ENCODE peak calls at places on chromosomes 5 and 9, in ten cellular contexts. Q, V, M, K, E, A, B, I, R and D are unnamed samples.
A peak's percentile ranks its signal among the peaks of the same experiment; 100 is the strongest.

GRCh38 chr5:111545031-111545430 is 32.7 kb upstream of the STARD4 start:
- DNase-seq in B (no peak), I (no peak), R (no peak), V (no peak), M (no peak), K (no peak), E (no peak), Q (no peak), A (no peak), D (no peak)

GRCh38 chr9:114108016-114108833 is 9.1 kb upstream of the KIF12 start:
- DNase-seq in K (peak; percentile 90), I (no peak), E (peak; percentile 90), V (peak; percentile 85), Q (peak; percentile 88), R (peak; percentile 87), A (peak; percentile 64), M (peak; percentile 73), B (peak; percentile 83), D (peak; percentile 55)

GRCh38 chr5:8500426-8500825 is 631.5 kb downstream of the MTRR start:
- DNase-seq in B (no peak), R (no peak), A (peak; percentile 11), E (no peak), M (no peak), V (no peak), Q (no peak), I (no peak), K (peak; percentile 76), D (no peak)

GRCh38 chr5:159091596-159091995 is 8.1 kb downstream of the EBF1 start:
- DNase-seq in R (no peak), V (no peak), E (no peak), K (no peak), Q (no peak), I (no peak), B (no peak), A (no peak), M (no peak), D (no peak)

GRCh38 chr5:38329132-38329715 is 70.9 kb downstream of the EGFLAM start:
- DNase-seq in V (peak; percentile 28), M (no peak), K (peak; percentile 43), E (no peak), A (no peak), Q (no peak), R (no peak), I (peak; percentile 5), B (peak; percentile 46), D (no peak)

GRCh38 chr5:139278540-139279274 is 14.8 kb upstream of the MATR3 start:
- DNase-seq in V (no peak), E (no peak), A (no peak), M (no peak), Q (no peak), K (no peak), B (no peak), R (no peak), I (no peak), D (no peak)

GRCh38 chr5:60092671-60093422 is 199.3 kb upstream of the PDE4D start:
- DNase-seq in M (no peak), Q (no peak), I (peak; percentile 81), R (no peak), B (peak; percentile 83), E (no peak), V (peak; percentile 54), A (peak; percentile 61), K (peak; percentile 77), D (peak; percentile 52)

GRCh38 chr5:1931590-1932138 is 48.9 kb upstream of the IRX4 start:
- DNase-seq in I (no peak), R (no peak), A (no peak), K (peak; percentile 10), M (peak; percentile 56), Q (no peak), B (no peak), E (peak; percentile 64), V (no peak), D (no peak)

GRCh38 chr5:120734033-120734432 is 269.9 kb downstream of the PRR16 start:
- DNase-seq in E (no peak), B (no peak), R (no peak), K (peak; percentile 24), V (peak; percentile 32), I (no peak), M (no peak), Q (no peak), A (no peak), D (peak; percentile 6)

DNA sequence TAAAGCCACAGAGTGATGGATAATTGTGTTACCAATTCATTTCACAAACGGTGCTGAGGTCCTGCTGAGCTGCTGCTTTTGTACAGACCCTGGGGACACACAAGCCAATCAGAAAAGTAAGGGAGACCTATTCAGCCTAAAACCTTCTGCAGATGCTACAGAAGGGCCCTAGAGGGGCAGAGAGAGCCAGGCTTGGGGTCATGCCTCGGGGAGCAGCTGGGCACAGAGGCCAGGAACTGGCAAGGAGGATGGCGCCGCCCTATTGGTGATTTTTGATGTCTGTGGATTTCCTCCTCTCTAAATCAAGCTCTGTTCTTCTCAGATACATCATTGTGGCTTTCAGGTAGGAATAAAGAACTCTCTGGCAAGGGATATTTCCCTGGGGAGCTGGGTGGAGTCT is 181.9 kb downstream of the ZNF462 start:
- DNase-seq in B (no peak), I (no peak), R (peak; percentile 46), E (no peak), Q (no peak), M (no peak), V (no peak), A (no peak), K (no peak), D (no peak)
- TF ChIP-seq CTCF in B (peak; percentile 16), I (peak; percentile 51), R (peak; percentile 22), E (no peak), Q (peak; percentile 29), M (no peak), V (peak; percentile 15), A (peak; percentile 48), K (no peak), D (no peak)

DNA sequence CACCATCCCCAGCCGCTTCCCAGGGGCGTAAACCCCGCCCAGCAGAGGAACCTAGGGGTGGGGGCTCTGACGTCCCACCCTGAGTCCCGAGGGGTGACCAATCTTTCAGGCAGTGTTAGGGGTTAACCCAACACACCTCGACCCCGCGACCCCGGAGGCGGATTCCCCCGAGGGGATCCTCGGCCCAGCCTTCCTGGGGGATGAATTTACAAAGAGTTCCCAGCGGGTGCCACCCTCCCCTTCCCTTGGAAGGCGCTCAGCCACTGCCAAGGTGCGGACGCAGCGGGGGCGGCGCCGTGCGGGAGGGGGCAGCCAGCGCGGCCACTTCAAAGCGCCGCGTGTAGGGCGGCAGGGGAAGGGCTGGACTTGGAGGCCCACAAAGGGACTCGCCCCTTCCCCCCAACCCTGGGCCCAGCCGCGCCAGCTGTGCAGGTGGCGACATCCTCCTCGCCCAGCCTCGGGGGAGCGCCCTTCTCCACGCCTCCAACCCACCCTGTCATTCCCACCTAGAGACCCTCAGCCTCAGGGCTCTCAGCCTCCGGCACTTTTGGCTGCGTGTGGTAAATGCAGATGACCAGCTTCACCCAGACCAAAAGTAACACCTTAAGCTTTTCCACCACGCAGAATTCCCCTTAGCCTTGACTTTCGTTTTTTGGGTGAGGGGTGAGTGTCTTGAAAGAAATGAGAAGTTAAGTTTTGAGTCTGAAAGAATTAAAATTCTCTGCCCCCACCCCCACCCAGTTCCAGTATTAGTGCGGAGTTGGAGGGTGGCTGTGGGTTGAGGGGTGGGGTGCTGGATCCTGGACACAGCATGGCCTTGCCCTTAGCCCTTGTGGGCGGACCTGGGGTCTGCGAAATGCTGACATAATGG is 43.3 kb upstream of the TCF7 start:
- DNase-seq in V (no peak), I (no peak), M (no peak), R (no peak), E (no peak), Q (no peak), B (peak; percentile 50), K (no peak), A (no peak), D (no peak)
- TF ChIP-seq CTCF in V (peak; percentile 1), I (peak; percentile 39), M (no peak), R (no peak), E (no peak), Q (no peak), B (peak; percentile 11), K (no peak), A (peak; percentile 16), D (no peak)

GRCh38 chr9:126942369-126942768 is 27.8 kb downstream of the RALGPS1 start:
- DNase-seq in V (no peak), M (no peak), I (no peak), B (no peak), Q (no peak), R (no peak), K (no peak), E (no peak), A (no peak), D (no peak)

GRCh38 chr9:126945682-126946081 is 31.1 kb downstream of the RALGPS1 start:
- DNase-seq in I (no peak), A (no peak), V (no peak), K (no peak), E (no peak), M (no peak), B (no peak), R (no peak), Q (no peak), D (no peak)

GRCh38 chr9:126952180-126952960 is 37.8 kb downstream of the RALGPS1 start:
- DNase-seq in E (no peak), Q (no peak), R (no peak), A (no peak), B (no peak), V (no peak), M (no peak), I (no peak), K (no peak), D (no peak)

GRCh38 chr9:126953089-126953809 is 38.7 kb downstream of the RALGPS1 start:
- DNase-seq in Q (no peak), A (peak; percentile 15), I (no peak), E (no peak), B (no peak), V (peak; percentile 56), M (no peak), R (no peak), K (peak; percentile 13), D (no peak)

GRCh38 chr9:126947529-126947928 is 32.9 kb downstream of the RALGPS1 start:
- DNase-seq in V (no peak), B (no peak), M (no peak), A (no peak), E (no peak), R (no peak), K (no peak), I (peak; percentile 61), Q (no peak), D (no peak)
- TF ChIP-seq CTCF in V (peak; percentile 14), B (no peak), M (no peak), A (no peak), E (no peak), R (no peak), K (no peak), I (peak; percentile 64), Q (no peak), D (no peak)

DNA sequence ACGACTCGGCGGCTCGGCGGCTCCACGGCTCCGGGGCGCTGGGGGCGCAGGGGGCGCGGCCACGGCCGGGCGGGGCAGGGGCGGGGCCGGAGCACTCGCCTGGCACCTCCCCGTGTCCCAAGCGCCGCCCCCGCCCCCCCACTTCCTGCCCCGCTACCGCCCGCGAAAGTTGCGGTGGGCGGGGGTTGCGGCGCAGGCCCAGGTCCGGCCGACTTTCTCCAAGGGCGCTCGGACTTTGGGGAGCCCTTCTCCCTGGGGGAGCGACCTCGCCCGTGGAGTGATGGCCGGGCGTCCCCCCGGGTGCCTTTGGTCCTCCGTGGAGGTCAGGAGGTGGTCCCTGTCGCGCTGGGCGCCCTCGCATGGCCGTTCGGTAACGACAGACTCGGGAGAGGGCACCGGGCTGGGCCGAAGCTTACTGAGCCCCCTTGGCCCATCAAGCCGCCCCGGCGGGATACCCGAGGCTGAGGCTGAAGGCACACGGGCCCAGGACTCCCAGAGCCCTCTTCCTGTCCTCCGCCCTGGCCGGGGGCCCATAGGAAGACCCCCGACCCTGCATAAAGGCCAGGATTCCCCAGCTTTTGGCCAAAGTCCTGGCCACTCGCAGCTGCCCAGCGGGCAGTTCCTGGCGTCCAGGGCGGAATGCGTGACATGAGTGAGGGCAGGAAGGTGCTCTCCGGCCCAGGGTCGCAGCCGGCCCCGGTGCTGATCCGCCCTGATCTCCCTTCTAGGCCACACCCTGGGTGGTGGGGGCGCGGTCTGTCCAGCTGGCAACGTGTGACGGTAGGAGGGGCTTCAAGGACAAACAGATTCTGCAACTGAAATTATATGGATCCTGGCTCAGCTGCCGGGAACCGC is 883 bp upstream of the VAV2 start:
- DNase-seq in I (peak; percentile 66), R (peak; percentile 89), M (peak; percentile 87), A (peak; percentile 89), Q (peak; percentile 94), K (peak; percentile 97), E (peak; percentile 91), V (peak; percentile 87), B (peak; percentile 84), D (peak; percentile 78)
- TF ChIP-seq CTCF in I (peak; percentile 63), R (peak; percentile 11), M (peak; percentile 34), A (peak; percentile 69), Q (peak; percentile 63), K (peak; percentile 42), E (peak; percentile 44), V (peak; percentile 46), B (peak; percentile 64), D (peak; percentile 52)